ENCODE peak calls at places on chromosome 13, in ten cellular contexts. Z is heart left ventricle, S is IMR-90, R is uterus, H is spleen, C is esophagus squamous epithelium, F is breast epithelium, D is transverse colon, O is stomach, M is sigmoid colon. I is an unnamed sample.
A peak's percentile ranks its signal among the peaks of the same experiment; 100 is the strongest.

GRCh38 chr13:59442946-59443345 is 720.8 kb downstream of the DIAPH3 start:
- DNase-seq in D (no peak), R (no peak), M (no peak), O (no peak), Z (no peak), S (peak; percentile 45), C (no peak), H (no peak), F (no peak), I (no peak)

GRCh38 chr13:23510979-23511735 is 59.1 kb upstream of the TNFRSF19 start:
- DNase-seq in H (no peak), S (peak; percentile 75), O (no peak), Z (no peak), R (no peak), F (no peak), C (no peak), M (no peak), D (no peak), I (peak; percentile 16)

GRCh38 chr13:51814825-51815650 is 11.1 kb upstream of the DHRS12 start:
- DNase-seq in D (peak; percentile 83), O (peak; percentile 78), Z (peak; percentile 63), F (no peak), M (peak; percentile 78), H (no peak), C (no peak), R (peak; percentile 65), S (peak; percentile 50), I (peak; percentile 76)

GRCh38 chr13:83798731-83799130 is 83.5 kb downstream of the SLITRK1 start:
- DNase-seq in H (no peak), Z (no peak), D (no peak), F (no peak), R (no peak), M (no peak), O (no peak), S (peak; percentile 37), C (no peak), I (no peak)

GRCh38 chr13:64234255-64234654 is 2818.6 kb upstream of the PCDH20 start:
- DNase-seq in O (no peak), C (no peak), F (no peak), R (no peak), M (no peak), S (peak; percentile 65), Z (no peak), H (no peak), D (no peak), I (no peak)

GRCh38 chr13:42984691-42985090 is 7.3 kb downstream of the EPSTI1 start:
- DNase-seq in F (no peak), H (no peak), S (no peak), Z (no peak), M (no peak), C (no peak), D (no peak), R (no peak), O (no peak), I (no peak)

GRCh38 chr13:65985632-65986031 is 1244.5 kb downstream of the PCDH9 start:
- DNase-seq in H (no peak), D (no peak), F (no peak), M (no peak), Z (no peak), S (no peak), R (no peak), O (no peak), C (no peak), I (no peak)

GRCh38 chr13:46516624-46517318 is 36.2 kb upstream of the LRCH1 start:
- DNase-seq in C (no peak), H (no peak), D (no peak), S (no peak), Z (no peak), M (no peak), F (no peak), O (no peak), R (no peak), I (no peak)

GRCh38 chr13:98890186-98890585 is 87.7 kb downstream of the DOCK9 start:
- DNase-seq in R (peak; percentile 62), D (no peak), S (peak; percentile 74), H (no peak), F (no peak), M (peak; percentile 73), Z (no peak), O (no peak), C (no peak), I (no peak)

GRCh38 chr13:32019612-32020233 is 11.9 kb upstream of the FRY start:
- DNase-seq in D (peak; percentile 25), Z (no peak), F (no peak), O (no peak), R (peak; percentile 39), S (peak; percentile 81), H (no peak), C (no peak), M (no peak), I (peak; percentile 26)

GRCh38 chr13:51557875-51558604 is 26.2 kb upstream of the WDFY2 start:
- DNase-seq in H (no peak), C (no peak), S (peak; percentile 88), R (peak; percentile 44), F (no peak), D (no peak), M (no peak), Z (no peak), O (no peak), I (no peak)

GRCh38 chr13:45621950-45622349 is 6.4 kb upstream of the ERICH6B start:
- DNase-seq in D (no peak), S (no peak), Z (no peak), C (no peak), R (no peak), H (no peak), O (no peak), M (no peak), F (no peak), I (no peak)

GRCh38 chr13:22108283-22108897 is 437.5 kb downstream of the FGF9 start:
- DNase-seq in C (no peak), M (no peak), O (no peak), Z (no peak), R (no peak), S (peak; percentile 59), H (no peak), D (no peak), F (no peak), I (no peak)

GRCh38 chr13:47258384-47258783 is 361.5 kb upstream of the HTR2A start:
- DNase-seq in O (no peak), S (no peak), Z (no peak), R (no peak), H (no peak), D (no peak), M (no peak), C (no peak), F (no peak), I (no peak)

GRCh38 chr13:108154421-108154858 is 60.9 kb downstream of the LIG4 start:
- DNase-seq in H (no peak), O (peak; percentile 64), D (peak; percentile 61), M (no peak), S (no peak), C (no peak), R (no peak), F (no peak), Z (no peak), I (peak; percentile 71)

GRCh38 chr13:39457274-39457673 is 145.7 kb downstream of the LHFPL6 start:
- DNase-seq in H (no peak), M (no peak), F (no peak), S (no peak), C (no peak), O (no peak), R (no peak), Z (no peak), D (no peak), I (no peak)

GRCh38 chr13:106318941-106319411 is 216.5 kb downstream of the EFNB2 start:
- DNase-seq in C (no peak), H (no peak), O (no peak), Z (no peak), R (peak; percentile 36), F (no peak), S (peak; percentile 96), M (no peak), D (no peak), I (no peak)
- TF ChIP-seq POLR2A in C (no peak), H (no peak), O (no peak), Z (no peak), R (no peak), F (no peak), S (no peak), M (no peak), D (no peak), I (no peak)

GRCh38 chr13:20856650-20857049 is 45.9 kb downstream of the XPO4 start:
- DNase-seq in Z (no peak), S (no peak), D (no peak), C (no peak), R (no peak), H (no peak), M (no peak), F (no peak), O (no peak), I (no peak)

GRCh38 chr13:20860844-20861243 is 41.7 kb downstream of the XPO4 start:
- DNase-seq in M (no peak), O (no peak), S (no peak), H (no peak), R (no peak), F (no peak), C (no peak), D (no peak), Z (no peak), I (no peak)
- H3K36me3 ChIP-seq in M (no peaks in the 10 kb centered on the region), O (peaks cover 18% of the 10 kb centered on the region), S (peaks cover 6% of the 10 kb centered on the region), H (peaks cover 12% of the 10 kb centered on the region), R (no peaks in the 10 kb centered on the region), F (no peaks in the 10 kb centered on the region), C (no peaks in the 10 kb centered on the region), D (peaks cover 9% of the 10 kb centered on the region), Z (no peaks in the 10 kb centered on the region), I (no peaks in the 10 kb centered on the region)

GRCh38 chr13:41971848-41972247 is 10.9 kb upstream of the VWA8 start:
- DNase-seq in Z (no peak), D (no peak), C (no peak), R (no peak), S (no peak), O (no peak), H (no peak), M (no peak), F (no peak), I (no peak)

GRCh38 chr13:41970022-41970421 is 9.1 kb upstream of the VWA8 start:
- DNase-seq in D (no peak), R (no peak), F (no peak), O (no peak), M (no peak), S (no peak), Z (no peak), C (no peak), H (no peak), I (no peak)

GRCh38 chr13:41973247-41973741 is 12.4 kb upstream of the VWA8 start:
- DNase-seq in R (no peak), C (no peak), Z (no peak), S (no peak), M (no peak), D (no peak), H (no peak), F (no peak), O (no peak), I (no peak)

GRCh38 chr13:41974262-41974900 is 13.5 kb upstream of the VWA8 start:
- DNase-seq in R (no peak), O (no peak), Z (no peak), H (no peak), C (no peak), D (no peak), M (no peak), S (no peak), F (no peak), I (no peak)

GRCh38 chr13:41970918-41971317 is 10.0 kb upstream of the VWA8 start:
- DNase-seq in S (no peak), O (no peak), F (no peak), M (no peak), D (no peak), Z (no peak), C (no peak), R (no peak), H (no peak), I (no peak)
- TF ChIP-seq POLR2A in S (no peak), O (no peak), F (no peak), M (no peak), D (no peak), Z (no peak), C (no peak), R (no peak), H (no peak), I (no peak)

GRCh38 chr13:29515372-29515771 is 80.1 kb downstream of the SLC7A1 start:
- DNase-seq in O (no peak), H (no peak), D (no peak), S (no peak), F (no peak), Z (no peak), M (no peak), R (no peak), C (no peak), I (no peak)
- H3K36me3 ChIP-seq in O (peaks cover 79% of the 10 kb centered on the region), H (peaks cover 35% of the 10 kb centered on the region), D (peaks cover 5% of the 10 kb centered on the region), S (peaks cover 58% of the 10 kb centered on the region), F (no peaks in the 10 kb centered on the region), Z (no peaks in the 10 kb centered on the region), M (peaks cover 46% of the 10 kb centered on the region), R (no peaks in the 10 kb centered on the region), C (peaks cover 56% of the 10 kb centered on the region), I (no peaks in the 10 kb centered on the region)